ENCODE peak calls at places on chromosomes 7 and 10, in seven cellular contexts. One of them, this sample, is unnamed.

GRCh38 chr7:80070391-80070790 is 64.2 kb upstream of the GNAI1 start:
- DNase-seq in GM12891: no peak
- DNase-seq in HepG2: no peak
- DNase-seq in SK-N-SH: no peak
- DNase-seq in H1: no peak
- DNase-seq in K562: no peak
- DNase-seq in GM12892: no peak
- DNase-seq in this sample: no peak

GRCh38 chr10:95308389-95309302 is 17.8 kb upstream of the PDLIM1 start:
- DNase-seq in GM12891: no peak
- DNase-seq in HepG2: peak
- DNase-seq in SK-N-SH: no peak
- DNase-seq in H1: no peak
- DNase-seq in K562: no peak
- DNase-seq in GM12892: no peak
- DNase-seq in this sample: no peak

GRCh38 chr10:88428442-88428841 is 154.7 kb downstream of the RNLS start:
- DNase-seq in GM12891: no peak
- DNase-seq in HepG2: no peak
- DNase-seq in SK-N-SH: peak
- DNase-seq in H1: no peak
- DNase-seq in K562: no peak
- DNase-seq in GM12892: no peak
- DNase-seq in this sample: no peak

GRCh38 chr10:133235891-133236321 is 1.7 kb upstream of the VENTX start:
- DNase-seq in GM12891: no peak
- DNase-seq in HepG2: no peak
- DNase-seq in SK-N-SH: no peak
- DNase-seq in H1: no peak
- DNase-seq in K562: no peak
- DNase-seq in GM12892: no peak
- DNase-seq in this sample: no peak

GRCh38 chr10:101693701-101694055 is 1.3 kb downstream of the FBXW4 start:
- DNase-seq in GM12891: no peak
- DNase-seq in HepG2: peak
- DNase-seq in SK-N-SH: peak
- DNase-seq in H1: no peak
- DNase-seq in K562: no peak
- DNase-seq in GM12892: no peak
- DNase-seq in this sample: no peak

GRCh38 chr7:69062020-69062760 is 536.1 kb upstream of the AUTS2 start:
- DNase-seq in GM12891: no peak
- DNase-seq in HepG2: no peak
- DNase-seq in SK-N-SH: no peak
- DNase-seq in H1: no peak
- DNase-seq in K562: no peak
- DNase-seq in GM12892: no peak
- DNase-seq in this sample: no peak

GRCh38 chr10:16646474-16647059 is 124.9 kb upstream of the C1QL3 start:
- DNase-seq in GM12891: no peak
- DNase-seq in HepG2: no peak
- DNase-seq in SK-N-SH: no peak
- DNase-seq in H1: no peak
- DNase-seq in K562: no peak
- DNase-seq in GM12892: no peak
- DNase-seq in this sample: peak

GRCh38 chr7:121126801-121127534 is 138.5 kb downstream of the CPED1 start:
- DNase-seq in GM12891: no peak
- DNase-seq in HepG2: no peak
- DNase-seq in SK-N-SH: peak
- DNase-seq in H1: no peak
- DNase-seq in K562: no peak
- DNase-seq in GM12892: no peak
- DNase-seq in this sample: no peak

GRCh38 chr7:1027285-1028043 is 16.9 kb upstream of the GPR146 start:
- DNase-seq in GM12891: no peak
- DNase-seq in HepG2: no peak
- DNase-seq in SK-N-SH: peak
- DNase-seq in H1: no peak
- DNase-seq in K562: peak
- DNase-seq in GM12892: no peak
- DNase-seq in this sample: no peak

GRCh38 chr10:22285130-22285529 is 31.1 kb upstream of the COMMD3 start:
- DNase-seq in GM12891: no peak
- DNase-seq in HepG2: no peak
- DNase-seq in SK-N-SH: no peak
- DNase-seq in H1: no peak
- DNase-seq in K562: no peak
- DNase-seq in GM12892: no peak
- DNase-seq in this sample: no peak
- TF ChIP-seq TAF1 in GM12891: no peak
- TF ChIP-seq TAF1 in HepG2: no peak
- TF ChIP-seq TAF1 in SK-N-SH: no peak
- TF ChIP-seq TAF1 in H1: no peak
- TF ChIP-seq TAF1 in K562: no peak
- TF ChIP-seq TAF1 in GM12892: no peak
- TF ChIP-seq TAF1 in this sample: no peak

GRCh38 chr10:28332699-28333098 is 29.8 kb upstream of the MPP7 start:
- DNase-seq in GM12891: no peak
- DNase-seq in HepG2: no peak
- DNase-seq in SK-N-SH: no peak
- DNase-seq in H1: no peak
- DNase-seq in K562: no peak
- DNase-seq in GM12892: no peak
- DNase-seq in this sample: no peak

GRCh38 chr10:28327494-28327886 is 24.6 kb upstream of the MPP7 start:
- DNase-seq in GM12891: no peak
- DNase-seq in HepG2: no peak
- DNase-seq in SK-N-SH: no peak
- DNase-seq in H1: no peak
- DNase-seq in K562: no peak
- DNase-seq in GM12892: no peak
- DNase-seq in this sample: no peak

GRCh38 chr10:28326516-28327493 is 23.9 kb upstream of the MPP7 start:
- DNase-seq in GM12891: no peak
- DNase-seq in HepG2: peak
- DNase-seq in SK-N-SH: no peak
- DNase-seq in H1: no peak
- DNase-seq in K562: no peak
- DNase-seq in GM12892: no peak
- DNase-seq in this sample: no peak

GRCh38 chr10:28331821-28332220 is 29.0 kb upstream of the MPP7 start:
- DNase-seq in GM12891: no peak
- DNase-seq in HepG2: no peak
- DNase-seq in SK-N-SH: no peak
- DNase-seq in H1: no peak
- DNase-seq in K562: no peak
- DNase-seq in GM12892: no peak
- DNase-seq in this sample: no peak

DNA sequence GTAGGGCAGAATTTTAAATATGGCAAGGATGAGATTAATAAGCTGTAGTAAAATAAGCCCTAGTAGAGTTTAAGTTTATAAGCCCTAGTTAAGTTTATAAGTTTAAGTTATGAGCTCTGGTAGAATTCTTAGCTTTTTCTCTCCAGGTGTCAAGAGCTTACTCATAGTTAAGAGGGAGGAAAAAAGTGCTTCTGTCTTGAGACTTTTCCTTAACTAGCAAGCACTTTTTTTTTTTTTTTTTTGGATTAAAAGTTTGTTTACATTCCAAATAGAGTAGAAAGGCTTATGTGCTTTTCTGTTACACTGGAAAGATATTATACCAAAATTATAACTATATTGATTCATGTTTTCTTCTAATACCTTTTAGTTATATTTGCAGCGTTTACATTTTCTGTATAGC is 25.5 kb upstream of the MPP7 start:
- DNase-seq in GM12891: no peak
- DNase-seq in HepG2: no peak
- DNase-seq in SK-N-SH: no peak
- DNase-seq in H1: no peak
- DNase-seq in K562: no peak
- DNase-seq in GM12892: no peak
- DNase-seq in this sample: no peak
- TF ChIP-seq TAF1 in GM12891: no peak
- TF ChIP-seq TAF1 in HepG2: no peak
- TF ChIP-seq TAF1 in SK-N-SH: no peak
- TF ChIP-seq TAF1 in H1: no peak
- TF ChIP-seq TAF1 in K562: no peak
- TF ChIP-seq TAF1 in GM12892: no peak
- TF ChIP-seq TAF1 in this sample: no peak

GRCh38 chr7:10685040-10685439 is 288.6 kb upstream of the PHF14 start:
- DNase-seq in GM12891: no peak
- DNase-seq in HepG2: no peak
- DNase-seq in SK-N-SH: no peak
- DNase-seq in H1: no peak
- DNase-seq in K562: no peak
- DNase-seq in GM12892: no peak
- DNase-seq in this sample: no peak
- TF ChIP-seq TAF1 in GM12891: no peak
- TF ChIP-seq TAF1 in HepG2: no peak
- TF ChIP-seq TAF1 in SK-N-SH: no peak
- TF ChIP-seq TAF1 in H1: no peak
- TF ChIP-seq TAF1 in K562: no peak
- TF ChIP-seq TAF1 in GM12892: no peak
- TF ChIP-seq TAF1 in this sample: no peak

GRCh38 chr7:18558910-18559309 is 63.4 kb downstream of the HDAC9 start:
- DNase-seq in GM12891: no peak
- DNase-seq in HepG2: no peak
- DNase-seq in SK-N-SH: no peak
- DNase-seq in H1: no peak
- DNase-seq in K562: no peak
- DNase-seq in GM12892: no peak
- DNase-seq in this sample: no peak
- TF ChIP-seq TAF1 in GM12891: no peak
- TF ChIP-seq TAF1 in HepG2: no peak
- TF ChIP-seq TAF1 in SK-N-SH: no peak
- TF ChIP-seq TAF1 in H1: no peak
- TF ChIP-seq TAF1 in K562: no peak
- TF ChIP-seq TAF1 in GM12892: no peak
- TF ChIP-seq TAF1 in this sample: no peak

DNA sequence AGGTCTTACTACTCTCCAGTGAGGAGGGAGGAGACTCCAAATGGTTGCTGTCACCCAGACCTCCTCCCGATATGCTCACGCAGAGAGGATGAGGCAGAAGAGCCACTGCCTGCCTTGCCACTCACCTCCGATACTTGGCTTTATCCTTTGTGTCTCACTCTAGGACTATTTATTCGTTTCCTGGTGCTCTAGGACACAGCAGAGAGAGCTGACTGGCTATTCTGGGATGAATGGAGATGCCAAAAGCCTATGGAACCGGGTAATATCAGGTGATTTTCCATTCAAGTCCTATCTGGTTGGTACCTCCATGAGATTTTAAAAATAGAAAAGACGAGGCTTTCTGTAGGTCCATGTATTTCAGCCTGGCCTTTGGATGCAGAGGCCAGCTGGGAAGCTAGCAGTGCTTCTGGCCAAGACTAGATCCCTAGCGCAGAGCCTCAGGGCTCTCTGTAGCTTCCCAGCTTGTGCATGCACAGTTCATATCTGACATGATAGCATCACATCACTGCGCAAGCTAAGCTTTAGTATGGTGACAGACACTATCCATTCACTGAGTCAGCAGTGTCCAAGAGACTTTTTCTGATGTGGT is 239.0 kb upstream of the ANKRD30A start:
- DNase-seq in GM12891: no peak
- DNase-seq in HepG2: no peak
- DNase-seq in SK-N-SH: no peak
- DNase-seq in H1: no peak
- DNase-seq in K562: no peak
- DNase-seq in GM12892: no peak
- DNase-seq in this sample: no peak
- TF ChIP-seq TAF1 in GM12891: no peak
- TF ChIP-seq TAF1 in HepG2: no peak
- TF ChIP-seq TAF1 in SK-N-SH: no peak
- TF ChIP-seq TAF1 in H1: no peak
- TF ChIP-seq TAF1 in K562: no peak
- TF ChIP-seq TAF1 in GM12892: no peak
- TF ChIP-seq TAF1 in this sample: no peak

DNA sequence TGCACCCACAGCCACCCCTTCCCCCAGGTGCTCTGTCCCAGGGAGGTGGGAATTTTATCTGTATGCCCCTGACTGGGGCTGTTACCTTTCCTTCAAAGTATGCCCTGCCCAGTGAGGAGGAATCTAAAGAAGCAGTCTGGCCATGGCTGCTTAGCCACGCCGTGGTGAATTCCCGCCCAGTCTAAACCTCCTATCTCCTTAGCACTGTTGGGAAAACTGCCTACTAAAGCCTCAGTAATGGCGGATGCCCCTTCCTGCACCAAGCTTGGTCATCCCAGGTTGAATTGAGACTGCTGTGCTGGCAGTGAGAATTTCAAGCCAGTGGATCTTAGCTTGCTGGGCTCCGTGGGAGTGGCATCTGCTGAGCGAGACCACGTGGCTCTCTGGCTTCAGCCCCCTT is 87.1 kb downstream of the ABCC2 start:
- DNase-seq in GM12891: no peak
- DNase-seq in HepG2: no peak
- DNase-seq in SK-N-SH: no peak
- DNase-seq in H1: no peak
- DNase-seq in K562: no peak
- DNase-seq in GM12892: no peak
- DNase-seq in this sample: no peak
- TF ChIP-seq TAF1 in GM12891: no peak
- TF ChIP-seq TAF1 in HepG2: no peak
- TF ChIP-seq TAF1 in SK-N-SH: no peak
- TF ChIP-seq TAF1 in H1: no peak
- TF ChIP-seq TAF1 in K562: no peak
- TF ChIP-seq TAF1 in GM12892: no peak
- TF ChIP-seq TAF1 in this sample: no peak

DNA sequence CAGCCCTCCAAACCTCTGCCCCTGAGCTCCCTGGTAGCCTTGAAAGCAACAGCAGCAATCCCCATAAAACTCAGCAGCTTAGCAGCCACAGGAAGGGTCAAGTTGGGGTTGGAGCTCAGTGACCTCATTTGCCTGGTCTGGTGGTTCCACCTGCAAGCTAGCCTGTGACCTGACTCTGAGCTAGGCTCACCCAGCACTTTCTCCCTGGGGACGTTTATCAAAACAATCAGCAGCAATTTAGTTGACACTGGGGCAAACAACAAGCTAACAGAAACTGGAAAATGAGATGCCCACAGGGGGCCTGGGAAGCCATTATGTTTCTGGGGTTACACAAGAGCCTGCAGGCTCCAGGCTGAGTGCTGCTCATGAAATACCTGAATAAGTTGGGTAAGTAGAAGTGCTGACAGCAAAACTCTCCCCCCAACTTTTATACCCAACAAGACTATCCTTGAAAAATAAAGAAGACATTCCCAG is 22.4 kb upstream of the CRYGN start:
- DNase-seq in GM12891: no peak
- DNase-seq in HepG2: no peak
- DNase-seq in SK-N-SH: no peak
- DNase-seq in H1: no peak
- DNase-seq in K562: no peak
- DNase-seq in GM12892: no peak
- DNase-seq in this sample: no peak
- TF ChIP-seq TAF1 in GM12891: no peak
- TF ChIP-seq TAF1 in HepG2: no peak
- TF ChIP-seq TAF1 in SK-N-SH: no peak
- TF ChIP-seq TAF1 in H1: no peak
- TF ChIP-seq TAF1 in K562: no peak
- TF ChIP-seq TAF1 in GM12892: no peak
- TF ChIP-seq TAF1 in this sample: no peak